ENCODE peak calls at places on chromosomes 2 and 18, in seven cellular contexts. T is endodermal cell; M is CD8-positive, alpha-beta T cell; O is tibial nerve; P is right atrium auricular region; U is testis; L is OCI-LY7. K is an unnamed sample. For H3K36me3, the result is how much of the 10 kb centered on the place peaks cover.

GRCh38 chr2:214232266-214232665 is 178.6 kb upstream of the VWC2L start:
- DNase-seq in T (no peak), M (no peak), O (no peak), P (no peak), U (no peak), L (no peak), K (no peak)

GRCh38 chr18:68660355-68661183 is 54.3 kb downstream of the TMX3 start:
- DNase-seq in T (no peak), M (no peak), O (no peak), P (no peak), U (no peak), L (peak), K (no peak)

GRCh38 chr2:138767101-138767500 is 13.1 kb downstream of the NXPH2 start:
- DNase-seq in T (no peak), M (no peak), O (no peak), P (no peak), U (no peak), L (no peak), K (no peak)

GRCh38 chr2:188853307-188853706 is 120.9 kb upstream of the COL3A1 start:
- DNase-seq in T (no peak), M (no peak), O (no peak), P (no peak), U (no peak), L (no peak), K (no peak)

GRCh38 chr2:217988014-217988839 is 14.6 kb downstream of the TNS1 start:
- DNase-seq in T (peak), M (peak), O (peak), P (peak), U (peak), L (peak), K (no peak)

GRCh38 chr2:67057901-67058703 is 339.0 kb upstream of the ETAA1 start:
- DNase-seq in T (no peak), M (no peak), O (no peak), P (no peak), U (no peak), L (no peak), K (no peak)

GRCh38 chr2:199950396-199950795 is 4.9 kb downstream of the TYW5 start:
- DNase-seq in T (no peak), M (no peak), O (no peak), P (no peak), U (no peak), L (no peak), K (no peak)

GRCh38 chr2:125745514-125745913 is 910.4 kb upstream of the GYPC start:
- DNase-seq in T (peak), M (no peak), O (no peak), P (no peak), U (peak), L (peak), K (no peak)

GRCh38 chr18:28043631-28044030 is 133.3 kb downstream of the CDH2 start:
- DNase-seq in T (no peak), M (no peak), O (no peak), P (no peak), U (no peak), L (no peak), K (no peak)

GRCh38 chr18:79047556-79048244 is 21.5 kb upstream of the ATP9B start:
- DNase-seq in T (no peak), M (no peak), O (no peak), P (no peak), U (no peak), L (no peak), K (no peak)

GRCh38 chr2:120539937-120540718 is 194.2 kb downstream of the INHBB start:
- DNase-seq in T (peak), M (no peak), O (no peak), P (peak), U (no peak), L (no peak), K (no peak)

GRCh38 chr18:48412339-48412929 is 3.3 kb upstream of the ZBTB7C start:
- DNase-seq in T (peak), M (no peak), O (no peak), P (no peak), U (peak), L (peak), K (no peak)

GRCh38 chr2:81974216-81974615 is 1669.7 kb upstream of the LRRTM1 start:
- DNase-seq in T (no peak), M (no peak), O (no peak), P (no peak), U (no peak), L (no peak), K (no peak)

GRCh38 chr2:78070693-78071092 is 548.5 kb upstream of the LRRTM4 start:
- DNase-seq in T (no peak), M (no peak), O (no peak), P (no peak), U (no peak), L (no peak), K (no peak)

GRCh38 chr2:233486778-233487552 is 79.6 kb downstream of the USP40 start:
- DNase-seq in T (no peak), M (no peak), O (no peak), P (no peak), U (no peak), L (no peak), K (no peak)

GRCh38 chr18:44841769-44842587 is 161.3 kb downstream of the SETBP1 start:
- DNase-seq in T (no peak), M (no peak), O (no peak), P (no peak), U (no peak), L (peak), K (no peak)

GRCh38 chr2:13725945-13726344 is 906.6 kb upstream of the LRATD1 start:
- DNase-seq in T (no peak), M (no peak), O (no peak), P (no peak), U (no peak), L (no peak), K (no peak)

GRCh38 chr18:62877448-62878221 is 162.3 kb downstream of the PHLPP1 start:
- DNase-seq in T (peak), M (no peak), O (no peak), P (no peak), U (no peak), L (no peak), K (no peak)

GRCh38 chr2:28665041-28665704 is 86.5 kb upstream of the PPP1CB start:
- DNase-seq in T (no peak), M (no peak), O (no peak), P (peak), U (peak), L (no peak), K (no peak)

GRCh38 chr18:58505181-58505580 is 123.7 kb downstream of the ALPK2 start:
- DNase-seq in T (no peak), M (peak), O (no peak), P (no peak), U (no peak), L (peak), K (no peak)

GRCh38 chr2:189412330-189412953 is 28.8 kb upstream of the WDR75 start:
- DNase-seq in T (peak), M (peak), O (no peak), P (no peak), U (peak), L (peak), K (no peak)

GRCh38 chr2:77939370-77939769 is 417.2 kb upstream of the LRRTM4 start:
- DNase-seq in T (no peak), M (no peak), O (no peak), P (no peak), U (no peak), L (no peak), K (no peak)

GRCh38 chr2:179636100-179636980 is 225.1 kb downstream of the ZNF385B start:
- DNase-seq in T (no peak), M (no peak), O (no peak), P (no peak), U (no peak), L (no peak), K (no peak)

GRCh38 chr2:226795281-226796011 is 4.2 kb downstream of the IRS1 start:
- DNase-seq in T (peak), M (no peak), O (no peak), P (no peak), U (no peak), L (no peak), K (no peak)
- H3K4me3 ChIP-seq in T (no peak), M (no peak), O (peak), P (peak), U (no peak), L (peak), K (peak)

DNA sequence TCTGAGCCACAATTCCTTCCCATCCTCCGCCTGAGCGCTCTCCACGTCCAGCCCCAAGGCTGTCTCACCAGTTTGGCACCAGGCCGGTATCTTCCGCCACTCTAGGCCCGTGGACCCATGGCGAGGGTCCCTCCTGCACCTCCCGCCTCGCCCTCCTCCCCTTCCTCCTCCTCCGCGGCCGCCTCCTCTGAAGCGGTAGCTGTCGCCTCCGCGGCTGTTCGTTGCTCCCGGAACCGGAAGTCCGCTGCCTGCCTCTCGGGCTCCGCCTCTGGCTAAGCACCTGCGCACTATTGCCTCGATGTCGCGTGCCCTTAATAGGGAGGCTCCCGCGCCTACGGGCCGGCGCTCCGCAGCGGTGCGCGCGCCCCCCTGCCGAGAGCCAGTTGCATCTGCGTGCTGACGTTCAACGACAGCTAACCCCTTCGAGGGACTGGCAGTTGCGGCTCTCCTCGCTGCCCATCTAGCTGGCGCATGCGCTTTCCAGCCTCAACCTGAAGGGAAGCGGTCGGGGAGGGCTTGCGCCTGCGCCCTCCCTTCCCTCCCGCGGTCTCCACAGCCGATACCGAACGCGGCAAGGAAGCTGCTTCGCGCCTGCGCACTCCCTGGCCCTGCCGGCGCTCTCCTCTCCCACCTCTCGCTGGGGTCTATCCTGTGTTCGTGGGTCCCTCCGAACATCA is at the start of gene MBD1:
- DNase-seq in T (peak), M (peak), O (peak), P (peak), U (peak), L (peak), K (no peak)
- TF ChIP-seq CTCF in T (peak), M (no peak), O (peak), P (peak), U (peak), L (peak), K (peak)

GRCh38 chr2:203436496-203436895 is 98.6 kb downstream of the RAPH1 start:
- DNase-seq in T (no peak), M (no peak), O (no peak), P (no peak), U (no peak), L (no peak), K (no peak)
- H3K36me3 ChIP-seq in T (half or more), M (under half), O (under half), P (under half), U (under half), L (under half), K (under half)

GRCh38 chr18:2960983-2961696 is 51.8 kb downstream of the LPIN2 start:
- DNase-seq in T (no peak), M (no peak), O (no peak), P (no peak), U (no peak), L (peak), K (no peak)
- H3K4me3 ChIP-seq in T (no peak), M (peak), O (no peak), P (no peak), U (no peak), L (peak), K (no peak)

GRCh38 chr2:32835148-32835547 is 111.6 kb upstream of the LTBP1 start:
- DNase-seq in T (no peak), M (no peak), O (no peak), P (no peak), U (no peak), L (no peak), K (no peak)
- TF ChIP-seq CTCF in T (no peak), M (no peak), O (no peak), P (no peak), U (no peak), L (no peak), K (no peak)

K was measured in vagina.